ENCODE peak calls at places on chromosomes 13 and 19, in five cellular contexts. One of them, this sample, is unnamed.

GRCh38 chr19:36489920-36490415 is 607 bp upstream of the ZNF566 start:
- DNase-seq in COLO829: peak; percentile 91
- DNase-seq in AG09309: peak; percentile 83
- DNase-seq in T-helper 1 cell: peak; percentile 68
- DNase-seq in suprapubic skin: no peak
- DNase-seq in this sample: peak; percentile 89

GRCh38 chr13:27106144-27106543 is 65.5 kb downstream of the USP12 start:
- DNase-seq in COLO829: no peak
- DNase-seq in AG09309: no peak
- DNase-seq in T-helper 1 cell: no peak
- DNase-seq in suprapubic skin: no peak
- DNase-seq in this sample: no peak

GRCh38 chr13:112843392-112844250 is 125.4 kb upstream of the MCF2L start:
- DNase-seq in COLO829: no peak
- DNase-seq in AG09309: no peak
- DNase-seq in T-helper 1 cell: no peak
- DNase-seq in suprapubic skin: no peak
- DNase-seq in this sample: no peak

GRCh38 chr19:43649514-43649913 is 9.9 kb upstream of the CADM4 start:
- DNase-seq in COLO829: no peak
- DNase-seq in AG09309: no peak
- DNase-seq in T-helper 1 cell: no peak
- DNase-seq in suprapubic skin: no peak
- DNase-seq in this sample: no peak

GRCh38 chr19:41296323-41296935 is 13.5 kb upstream of the CCDC97 start:
- DNase-seq in COLO829: no peak
- DNase-seq in AG09309: no peak
- DNase-seq in T-helper 1 cell: no peak
- DNase-seq in suprapubic skin: no peak
- DNase-seq in this sample: no peak

GRCh38 chr19:29858000-29858596 is 46.3 kb downstream of the CCNE1 start:
- DNase-seq in COLO829: no peak
- DNase-seq in AG09309: no peak
- DNase-seq in T-helper 1 cell: peak; percentile 25
- DNase-seq in suprapubic skin: no peak
- DNase-seq in this sample: no peak

GRCh38 chr19:21022996-21023395 is 2.5 kb downstream of the ZNF430 start:
- DNase-seq in COLO829: peak; percentile 5
- DNase-seq in AG09309: peak; percentile 37
- DNase-seq in T-helper 1 cell: no peak
- DNase-seq in suprapubic skin: no peak
- DNase-seq in this sample: no peak

GRCh38 chr19:8085606-8086464 is 33.3 kb downstream of the CCL25 start:
- DNase-seq in COLO829: peak; percentile 28
- DNase-seq in AG09309: no peak
- DNase-seq in T-helper 1 cell: no peak
- DNase-seq in suprapubic skin: no peak
- DNase-seq in this sample: peak; percentile 58

GRCh38 chr19:32876919-32877285 is 7.3 kb upstream of the SLC7A9 start:
- DNase-seq in COLO829: no peak
- DNase-seq in AG09309: peak; percentile 82
- DNase-seq in T-helper 1 cell: no peak
- DNase-seq in suprapubic skin: no peak
- DNase-seq in this sample: no peak